ENCODE peak calls at places on chromosome 16, in six cellular contexts. One of them, this sample, is unnamed.

GRCh38 chr16:89395150-89396142 is 94.9 kb downstream of the ANKRD11 start:
- DNase-seq in NB4: no peak
- DNase-seq in A549: peak
- DNase-seq in K562: no peak
- DNase-seq in HepG2: peak
- DNase-seq in endothelial cell of umbilical vein: peak
- DNase-seq in this sample: no peak

GRCh38 chr16:10668322-10669045 is 26.2 kb downstream of the TEKT5 start:
- DNase-seq in NB4: peak
- DNase-seq in A549: peak
- DNase-seq in K562: peak
- DNase-seq in HepG2: peak
- DNase-seq in endothelial cell of umbilical vein: peak
- DNase-seq in this sample: no peak

GRCh38 chr16:83928341-83929055 is 24.5 kb upstream of the OSGIN1 start:
- DNase-seq in NB4: no peak
- DNase-seq in A549: no peak
- DNase-seq in K562: no peak
- DNase-seq in HepG2: peak
- DNase-seq in endothelial cell of umbilical vein: no peak
- DNase-seq in this sample: no peak

GRCh38 chr16:585351-585750 is 4.5 kb upstream of the RAB40C start:
- DNase-seq in NB4: no peak
- DNase-seq in A549: peak
- DNase-seq in K562: no peak
- DNase-seq in HepG2: peak
- DNase-seq in endothelial cell of umbilical vein: no peak
- DNase-seq in this sample: no peak

GRCh38 chr16:85366031-85366763 is 246.9 kb upstream of the GSE1 start:
- DNase-seq in NB4: no peak
- DNase-seq in A549: no peak
- DNase-seq in K562: no peak
- DNase-seq in HepG2: no peak
- DNase-seq in endothelial cell of umbilical vein: no peak
- DNase-seq in this sample: no peak

GRCh38 chr16:65825191-65825856 is 541.2 kb upstream of the CDH5 start:
- DNase-seq in NB4: no peak
- DNase-seq in A549: no peak
- DNase-seq in K562: no peak
- DNase-seq in HepG2: no peak
- DNase-seq in endothelial cell of umbilical vein: no peak
- DNase-seq in this sample: no peak

GRCh38 chr16:50670476-50670875 is 10.6 kb downstream of the SNX20 start:
- DNase-seq in NB4: no peak
- DNase-seq in A549: no peak
- DNase-seq in K562: no peak
- DNase-seq in HepG2: no peak
- DNase-seq in endothelial cell of umbilical vein: no peak
- DNase-seq in this sample: no peak

GRCh38 chr16:67150833-67151396 is at the start of gene B3GNT9:
- DNase-seq in NB4: peak
- DNase-seq in A549: peak
- DNase-seq in K562: peak
- DNase-seq in HepG2: peak
- DNase-seq in endothelial cell of umbilical vein: peak
- DNase-seq in this sample: no peak

GRCh38 chr16:66275795-66276428 is 90.6 kb upstream of the CDH5 start:
- DNase-seq in NB4: peak
- DNase-seq in A549: peak
- DNase-seq in K562: peak
- DNase-seq in HepG2: peak
- DNase-seq in endothelial cell of umbilical vein: peak
- DNase-seq in this sample: no peak

GRCh38 chr16:57231821-57232350 is 13.2 kb upstream of the ARL2BP start:
- DNase-seq in NB4: no peak
- DNase-seq in A549: no peak
- DNase-seq in K562: no peak
- DNase-seq in HepG2: no peak
- DNase-seq in endothelial cell of umbilical vein: no peak
- DNase-seq in this sample: no peak

GRCh38 chr16:80682435-80683070 is 121.8 kb downstream of the CDYL2 start:
- DNase-seq in NB4: no peak
- DNase-seq in A549: no peak
- DNase-seq in K562: no peak
- DNase-seq in HepG2: no peak
- DNase-seq in endothelial cell of umbilical vein: no peak
- DNase-seq in this sample: no peak

GRCh38 chr16:85537795-85538401 is 75.2 kb upstream of the GSE1 start:
- DNase-seq in NB4: no peak
- DNase-seq in A549: no peak
- DNase-seq in K562: no peak
- DNase-seq in HepG2: no peak
- DNase-seq in endothelial cell of umbilical vein: no peak
- DNase-seq in this sample: no peak

GRCh38 chr16:875182-876040 is 74.9 kb upstream of the GNG13 start:
- DNase-seq in NB4: no peak
- DNase-seq in A549: no peak
- DNase-seq in K562: no peak
- DNase-seq in HepG2: no peak
- DNase-seq in endothelial cell of umbilical vein: no peak
- DNase-seq in this sample: no peak

GRCh38 chr16:56793504-56793903 is 63.6 kb downstream of the NUP93 start:
- DNase-seq in NB4: peak
- DNase-seq in A549: peak
- DNase-seq in K562: peak
- DNase-seq in HepG2: peak
- DNase-seq in endothelial cell of umbilical vein: peak
- DNase-seq in this sample: no peak

GRCh38 chr16:10345629-10346028 is 40.2 kb upstream of the ATF7IP2 start:
- DNase-seq in NB4: no peak
- DNase-seq in A549: no peak
- DNase-seq in K562: no peak
- DNase-seq in HepG2: no peak
- DNase-seq in endothelial cell of umbilical vein: no peak
- DNase-seq in this sample: no peak

GRCh38 chr16:268141-269053 is 7.3 kb downstream of the RGS11 start:
- DNase-seq in NB4: no peak
- DNase-seq in A549: no peak
- DNase-seq in K562: no peak
- DNase-seq in HepG2: no peak
- DNase-seq in endothelial cell of umbilical vein: no peak
- DNase-seq in this sample: no peak

GRCh38 chr16:71693168-71693567 is 31.3 kb downstream of the PHLPP2 start:
- DNase-seq in NB4: no peak
- DNase-seq in A549: no peak
- DNase-seq in K562: no peak
- DNase-seq in HepG2: no peak
- DNase-seq in endothelial cell of umbilical vein: no peak
- DNase-seq in this sample: no peak

GRCh38 chr16:70523621-70524405 is at the start of gene SF3B3:
- DNase-seq in NB4: peak
- DNase-seq in A549: peak
- DNase-seq in K562: peak
- DNase-seq in HepG2: peak
- DNase-seq in endothelial cell of umbilical vein: peak
- DNase-seq in this sample: no peak

GRCh38 chr16:25051446-25052160 is 36.4 kb upstream of the ARHGAP17 start:
- DNase-seq in NB4: no peak
- DNase-seq in A549: peak
- DNase-seq in K562: no peak
- DNase-seq in HepG2: no peak
- DNase-seq in endothelial cell of umbilical vein: peak
- DNase-seq in this sample: no peak

GRCh38 chr16:73056911-73057310 is 9.0 kb upstream of the ZFHX3 start:
- DNase-seq in NB4: no peak
- DNase-seq in A549: no peak
- DNase-seq in K562: no peak
- DNase-seq in HepG2: no peak
- DNase-seq in endothelial cell of umbilical vein: no peak
- DNase-seq in this sample: no peak

GRCh38 chr16:27556471-27556870 is 6.5 kb downstream of the KATNIP start:
- DNase-seq in NB4: no peak
- DNase-seq in A549: no peak
- DNase-seq in K562: no peak
- DNase-seq in HepG2: no peak
- DNase-seq in endothelial cell of umbilical vein: no peak
- DNase-seq in this sample: no peak

GRCh38 chr16:69563605-69564580 is 1.9 kb upstream of the NFAT5 start:
- DNase-seq in NB4: peak
- DNase-seq in A549: peak
- DNase-seq in K562: peak
- DNase-seq in HepG2: peak
- DNase-seq in endothelial cell of umbilical vein: peak
- DNase-seq in this sample: peak

GRCh38 chr16:54286330-54287017 is at the start of gene IRX3:
- DNase-seq in NB4: peak
- DNase-seq in A549: peak
- DNase-seq in K562: no peak
- DNase-seq in HepG2: peak
- DNase-seq in endothelial cell of umbilical vein: peak
- DNase-seq in this sample: no peak

GRCh38 chr16:48970216-48970615 is 311.4 kb downstream of the CBLN1 start:
- DNase-seq in NB4: no peak
- DNase-seq in A549: no peak
- DNase-seq in K562: no peak
- DNase-seq in HepG2: no peak
- DNase-seq in endothelial cell of umbilical vein: no peak
- DNase-seq in this sample: no peak

GRCh38 chr16:56513972-56514371 is 5.9 kb downstream of the BBS2 start:
- DNase-seq in NB4: peak
- DNase-seq in A549: peak
- DNase-seq in K562: peak
- DNase-seq in HepG2: peak
- DNase-seq in endothelial cell of umbilical vein: peak
- DNase-seq in this sample: peak

DNA sequence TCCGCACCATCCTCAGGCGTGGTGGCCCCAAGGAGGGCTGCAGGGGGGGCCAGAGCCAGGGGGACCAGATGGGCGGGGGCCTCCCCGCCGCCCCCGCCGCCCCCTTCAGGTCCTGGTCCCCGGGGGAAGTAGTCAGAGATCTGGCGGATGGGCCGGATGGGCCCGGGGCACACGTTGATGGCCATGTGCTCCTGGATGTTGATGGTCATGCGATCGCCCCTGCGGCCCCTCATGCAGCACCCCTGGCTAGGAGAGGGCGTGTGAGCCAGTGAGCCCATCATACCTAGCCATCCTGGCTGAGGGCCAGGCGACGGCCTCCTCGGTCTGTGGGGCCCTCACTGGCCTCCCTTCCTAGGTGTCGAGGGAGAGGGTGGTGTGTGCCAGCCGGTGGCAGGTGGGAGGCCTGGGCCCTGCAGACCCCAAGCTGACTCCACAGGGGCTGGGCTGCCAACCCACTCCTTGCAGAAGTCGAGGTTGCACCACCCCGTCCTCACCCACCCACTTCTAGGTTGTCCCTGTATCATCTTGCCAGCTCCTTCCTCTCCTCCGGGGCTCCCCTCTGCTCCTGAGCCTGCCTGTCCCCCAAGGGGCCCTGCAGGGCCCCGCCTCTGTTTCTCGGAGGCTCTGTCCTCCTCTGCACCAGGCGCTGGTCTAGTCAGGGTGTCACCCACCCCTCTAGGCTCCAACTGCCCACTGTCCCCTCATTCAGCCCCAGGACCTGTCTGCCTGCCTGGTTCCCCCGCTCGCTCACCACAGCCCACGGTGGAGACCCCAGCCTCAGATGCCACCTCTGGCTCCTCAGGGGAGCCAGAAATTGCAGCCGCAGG is 624 bp downstream of the DOC2A start:
- DNase-seq in NB4: peak
- DNase-seq in A549: no peak
- DNase-seq in K562: no peak
- DNase-seq in HepG2: no peak
- DNase-seq in endothelial cell of umbilical vein: no peak
- DNase-seq in this sample: no peak
- TF ChIP-seq MYC in NB4: no peak
- TF ChIP-seq MYC in A549: no peak
- TF ChIP-seq MYC in K562: no peak
- TF ChIP-seq MYC in HepG2: no peak
- TF ChIP-seq MYC in endothelial cell of umbilical vein: no peak
- TF ChIP-seq MYC in this sample: no peak

DNA sequence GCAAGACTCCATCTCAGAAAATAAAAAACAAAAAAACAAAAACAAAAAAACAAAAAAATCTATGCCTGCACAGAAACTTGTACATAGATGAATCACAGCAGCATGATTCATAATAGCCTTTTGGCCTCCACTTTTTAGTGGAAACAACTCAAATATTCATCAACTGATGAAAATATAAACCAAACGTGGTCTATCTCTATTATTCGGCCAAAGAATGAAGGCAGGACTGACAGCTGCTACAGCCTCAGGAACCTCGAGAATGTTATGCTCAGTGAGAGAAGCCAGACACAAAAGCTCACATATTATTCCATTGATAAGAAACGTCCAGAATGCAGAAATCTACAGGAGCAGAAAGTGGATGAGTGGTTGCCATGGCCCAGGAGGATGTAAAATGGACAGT is 19.8 kb downstream of the PPL start:
- DNase-seq in NB4: no peak
- DNase-seq in A549: no peak
- DNase-seq in K562: no peak
- DNase-seq in HepG2: no peak
- DNase-seq in endothelial cell of umbilical vein: no peak
- DNase-seq in this sample: no peak
- TF ChIP-seq MYC in NB4: no peak
- TF ChIP-seq MYC in A549: no peak
- TF ChIP-seq MYC in K562: no peak
- TF ChIP-seq MYC in HepG2: no peak
- TF ChIP-seq MYC in endothelial cell of umbilical vein: no peak
- TF ChIP-seq MYC in this sample: no peak

GRCh38 chr16:58472266-58472665 is 27.7 kb upstream of the NDRG4 start:
- DNase-seq in NB4: no peak
- DNase-seq in A549: no peak
- DNase-seq in K562: no peak
- DNase-seq in HepG2: no peak
- DNase-seq in endothelial cell of umbilical vein: no peak
- DNase-seq in this sample: no peak
- TF ChIP-seq MYC in NB4: no peak
- TF ChIP-seq MYC in A549: no peak
- TF ChIP-seq MYC in K562: no peak
- TF ChIP-seq MYC in HepG2: no peak
- TF ChIP-seq MYC in endothelial cell of umbilical vein: no peak
- TF ChIP-seq MYC in this sample: no peak

DNA sequence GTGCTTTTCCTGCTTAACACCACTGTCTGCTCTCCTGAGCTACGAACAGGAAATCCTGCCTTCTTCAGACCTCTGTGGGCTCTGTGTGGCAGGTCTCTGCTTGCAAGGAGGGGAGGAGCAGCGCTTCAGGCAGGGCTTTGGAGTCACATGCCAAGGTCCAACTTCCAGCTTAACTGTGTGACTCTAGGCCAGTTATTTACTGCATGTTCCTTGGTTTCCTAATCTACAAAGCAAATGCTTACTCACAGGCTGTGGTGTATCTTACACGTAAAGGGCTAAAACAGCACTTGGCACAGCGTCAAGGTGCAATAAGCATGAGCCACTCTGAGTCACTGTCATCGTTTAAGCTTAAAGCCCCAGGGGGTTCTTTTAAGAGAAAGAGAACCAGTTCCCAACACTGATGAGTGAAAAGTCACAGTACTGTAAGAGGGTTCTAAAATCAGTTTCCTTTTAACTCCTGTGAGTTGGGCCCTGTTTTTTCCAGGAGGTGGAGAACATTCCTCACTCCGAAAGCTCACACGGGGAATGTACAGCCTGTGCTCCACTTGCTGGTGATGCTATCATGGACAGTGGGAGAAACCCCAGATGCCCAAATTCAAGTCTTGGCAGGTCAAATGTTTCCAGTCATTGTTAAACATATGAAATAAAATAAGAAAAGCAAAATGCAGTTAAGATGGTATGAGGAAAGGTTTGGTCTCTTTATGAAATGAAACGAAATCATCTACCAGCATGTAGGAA is 54.1 kb upstream of the BCAR1 start:
- DNase-seq in NB4: peak
- DNase-seq in A549: peak
- DNase-seq in K562: peak
- DNase-seq in HepG2: peak
- DNase-seq in endothelial cell of umbilical vein: peak
- DNase-seq in this sample: peak
- TF ChIP-seq MYC in NB4: no peak
- TF ChIP-seq MYC in A549: no peak
- TF ChIP-seq MYC in K562: no peak
- TF ChIP-seq MYC in HepG2: peak
- TF ChIP-seq MYC in endothelial cell of umbilical vein: no peak
- TF ChIP-seq MYC in this sample: no peak